ENCODE peak calls at places on chromosomes 13 and 19, in seven cellular contexts. F, E, G, X, N, C and B are unnamed samples.

GRCh38 chr13:27012482-27013197 is 159.0 kb downstream of the USP12 start:
- DNase-seq in F (no peak), E (no peak), G (peak), X (no peak), N (no peak), C (no peak), B (no peak)

GRCh38 chr13:97953376-97953970 is at the start of gene IPO5:
- DNase-seq in F (no peak), E (no peak), G (no peak), X (no peak), N (no peak), C (no peak), B (no peak)

GRCh38 chr13:101111894-101112293 is 304.4 kb downstream of the NALCN start:
- DNase-seq in F (no peak), E (no peak), G (no peak), X (no peak), N (no peak), C (no peak), B (no peak)

GRCh38 chr19:49682274-49682673 is 5.2 kb downstream of the PRMT1 start:
- DNase-seq in F (no peak), E (no peak), G (no peak), X (no peak), N (no peak), C (no peak), B (no peak)

GRCh38 chr13:75264611-75265010 is 217.4 kb downstream of the TBC1D4 start:
- DNase-seq in F (no peak), E (no peak), G (no peak), X (no peak), N (no peak), C (no peak), B (no peak)

GRCh38 chr13:105925496-105925895 is 610.0 kb downstream of the EFNB2 start:
- DNase-seq in F (no peak), E (no peak), G (no peak), X (no peak), N (no peak), C (no peak), B (no peak)

GRCh38 chr19:5148794-5149190 is 179.9 kb downstream of the KDM4B start:
- DNase-seq in F (no peak), E (no peak), G (no peak), X (no peak), N (no peak), C (no peak), B (no peak)

GRCh38 chr19:45767881-45768643 is 990 bp downstream of the SIX5 start:
- DNase-seq in F (no peak), E (no peak), G (no peak), X (no peak), N (peak), C (no peak), B (no peak)

GRCh38 chr19:4343056-4343844 is at the start of gene MPND:
- DNase-seq in F (peak), E (peak), G (no peak), X (peak), N (peak), C (peak), B (peak)

GRCh38 chr19:5026706-5027273 is 57.9 kb downstream of the KDM4B start:
- DNase-seq in F (no peak), E (no peak), G (no peak), X (no peak), N (peak), C (no peak), B (no peak)

GRCh38 chr13:37984357-37984756 is 114.8 kb upstream of the TRPC4 start:
- DNase-seq in F (no peak), E (no peak), G (no peak), X (no peak), N (no peak), C (no peak), B (no peak)

GRCh38 chr13:92838786-92839185 is 387.8 kb upstream of the GPC6 start:
- DNase-seq in F (no peak), E (no peak), G (peak), X (no peak), N (no peak), C (no peak), B (no peak)

GRCh38 chr19:39845621-39846175 is 481 bp downstream of the FBL start:
- DNase-seq in F (no peak), E (no peak), G (no peak), X (no peak), N (no peak), C (no peak), B (no peak)

GRCh38 chr19:41226053-41226873 is 7.2 kb downstream of the AXL start:
- DNase-seq in F (no peak), E (no peak), G (no peak), X (no peak), N (peak), C (peak), B (no peak)

GRCh38 chr19:35363001-35363590 is 4.8 kb downstream of the FFAR3 start:
- DNase-seq in F (no peak), E (no peak), G (no peak), X (no peak), N (peak), C (no peak), B (no peak)

GRCh38 chr13:24254151-24254810 is 55.1 kb upstream of the C1QTNF9 start:
- DNase-seq in F (no peak), E (no peak), G (no peak), X (no peak), N (no peak), C (no peak), B (peak)

GRCh38 chr13:25966086-25966485 is 85.7 kb downstream of the SHISA2 start:
- DNase-seq in F (no peak), E (no peak), G (no peak), X (no peak), N (no peak), C (no peak), B (no peak)

GRCh38 chr13:37395544-37395943 is 203.0 kb downstream of the POSTN start:
- DNase-seq in F (no peak), E (no peak), G (no peak), X (no peak), N (no peak), C (no peak), B (no peak)

GRCh38 chr13:96388598-96388997 is 298.7 kb downstream of the HS6ST3 start:
- DNase-seq in F (no peak), E (no peak), G (no peak), X (no peak), N (no peak), C (no peak), B (no peak)

GRCh38 chr19:32642771-32643170 is 32.2 kb downstream of the ANKRD27 start:
- DNase-seq in F (no peak), E (no peak), G (no peak), X (peak), N (no peak), C (no peak), B (no peak)

GRCh38 chr19:49214701-49215100 is 57.1 kb downstream of the TRPM4 start:
- DNase-seq in F (no peak), E (no peak), G (no peak), X (no peak), N (no peak), C (no peak), B (no peak)

GRCh38 chr13:60268203-60268555 is 104.5 kb upstream of the DIAPH3 start:
- DNase-seq in F (no peak), E (no peak), G (no peak), X (no peak), N (no peak), C (no peak), B (no peak)

GRCh38 chr13:36101157-36101556 is 30.0 kb downstream of the DCLK1 start:
- DNase-seq in F (no peak), E (no peak), G (no peak), X (no peak), N (no peak), C (no peak), B (no peak)

GRCh38 chr19:50332264-50333038 is 3.3 kb upstream of the KCNC3 start:
- DNase-seq in F (peak), E (no peak), G (no peak), X (no peak), N (no peak), C (no peak), B (no peak)

GRCh38 chr13:25286308-25286968 is 850 bp downstream of the MTMR6 start:
- DNase-seq in F (no peak), E (no peak), G (no peak), X (no peak), N (no peak), C (peak), B (peak)

GRCh38 chr13:39590466-39591036 is 12.4 kb downstream of the LHFPL6 start:
- DNase-seq in F (no peak), E (no peak), G (no peak), X (no peak), N (no peak), C (no peak), B (no peak)

GRCh38 chr19:13091400-13092161 is 11.1 kb downstream of the LYL1 start:
- DNase-seq in F (no peak), E (no peak), G (peak), X (no peak), N (no peak), C (no peak), B (no peak)

GRCh38 chr13:62320129-62320724 is 904.6 kb upstream of the PCDH20 start:
- DNase-seq in F (no peak), E (no peak), G (no peak), X (no peak), N (no peak), C (no peak), B (no peak)

GRCh38 chr19:52198678-52199077 is 8.8 kb downstream of the PPP2R1A start:
- DNase-seq in F (no peak), E (no peak), G (no peak), X (no peak), N (no peak), C (no peak), B (no peak)

GRCh38 chr19:49094505-49095482 is 9.5 kb downstream of the SNRNP70 start:
- DNase-seq in F (no peak), E (no peak), G (no peak), X (no peak), N (no peak), C (no peak), B (no peak)

GRCh38 chr19:54551950-54552912 is 21.4 kb upstream of the LILRA2 start:
- DNase-seq in F (no peak), E (no peak), G (no peak), X (no peak), N (peak), C (no peak), B (no peak)

GRCh38 chr13:49435992-49436391 is 7.9 kb downstream of the CAB39L start:
- DNase-seq in F (no peak), E (no peak), G (no peak), X (no peak), N (no peak), C (no peak), B (no peak)

GRCh38 chr19:47035127-47035494 is 13.3 kb downstream of the TMEM160 start:
- DNase-seq in F (no peak), E (no peak), G (no peak), X (no peak), N (no peak), C (no peak), B (no peak)